ENCODE peak calls at places on chromosomes 3 and 15, in six cellular contexts. W is left ventricle myocardium superior, B is NCI-H524 treated with DMSO at 0.1 percent for 48 hours, E is GM04504, C is hypothalamus, D is OCI-LY7. N is an unnamed sample.
A peak's percentile ranks its signal among the peaks of the same experiment; 100 is the strongest.

GRCh38 chr15:101692799-101693198 is 31.5 kb downstream of the TARS3 start:
- DNase-seq in C (no peak), W (no peak), E (no peak), B (no peak), D (no peak), N (no peak)

GRCh38 chr15:40927497-40928346 is 1.4 kb upstream of the DLL4 start:
- DNase-seq in C (no peak), W (no peak), D (no peak), E (no peak), B (peak; percentile 80), N (no peak)

GRCh38 chr3:173617490-173617889 is 219.9 kb downstream of the NLGN1 start:
- DNase-seq in D (no peak), W (peak; percentile 75), E (no peak), B (no peak), C (no peak), N (no peak)

GRCh38 chr3:13006216-13006990 is 66.8 kb downstream of the IQSEC1 start:
- DNase-seq in E (no peak), W (no peak), D (peak; percentile 16), B (no peak), C (no peak), N (no peak)

GRCh38 chr3:101204246-101204645 is 116.1 kb downstream of the IMPG2 start:
- DNase-seq in W (no peak), B (no peak), C (no peak), D (no peak), E (no peak), N (no peak)

GRCh38 chr15:33194704-33195261 is at the start of gene FMN1:
- DNase-seq in W (peak; percentile 95), B (peak; percentile 71), C (peak; percentile 94), E (peak; percentile 77), D (peak; percentile 94), N (peak; percentile 62)

GRCh38 chr3:52281980-52282801 is 3.7 kb upstream of the WDR82 start:
- DNase-seq in C (no peak), E (no peak), W (no peak), B (no peak), D (peak; percentile 18), N (no peak)

GRCh38 chr3:148698190-148698806 is 595 bp downstream of the AGTR1 start:
- DNase-seq in D (no peak), E (no peak), W (no peak), C (no peak), B (no peak), N (no peak)

GRCh38 chr15:36364377-36364776 is 215.0 kb upstream of the CDIN1 start:
- DNase-seq in E (no peak), W (no peak), C (no peak), B (no peak), D (no peak), N (no peak)

GRCh38 chr3:82643948-82644347 is 882.5 kb upstream of the GBE1 start:
- DNase-seq in C (no peak), B (no peak), W (no peak), E (no peak), D (peak; percentile 8), N (no peak)

GRCh38 chr3:157226173-157226847 is 66.4 kb upstream of the CCNL1 start:
- DNase-seq in E (no peak), C (no peak), B (no peak), W (no peak), D (no peak), N (no peak)

GRCh38 chr3:197465996-197466549 is 89.7 kb downstream of the BDH1 start:
- DNase-seq in C (no peak), D (no peak), E (peak; percentile 59), B (no peak), W (no peak), N (no peak)

GRCh38 chr3:47601310-47601709 is 22.6 kb upstream of the CSPG5 start:
- DNase-seq in B (no peak), D (no peak), W (no peak), E (no peak), C (peak; percentile 61), N (no peak)

GRCh38 chr15:74216949-74217348 is 14.4 kb upstream of the STRA6 start:
- DNase-seq in W (no peak), D (no peak), C (no peak), E (no peak), B (no peak), N (no peak)

GRCh38 chr3:67515778-67516177 is 138.6 kb downstream of the SUCLG2 start:
- DNase-seq in C (no peak), B (no peak), W (no peak), D (no peak), E (no peak), N (no peak)

GRCh38 chr3:104711435-104711834 is 655.3 kb upstream of the ALCAM start:
- DNase-seq in C (no peak), E (no peak), W (no peak), B (no peak), D (no peak), N (no peak)

GRCh38 chr3:30904986-30905385 is 10.5 kb upstream of the GADL1 start:
- DNase-seq in W (no peak), E (no peak), B (no peak), D (no peak), C (no peak), N (no peak)

GRCh38 chr3:31064021-31064420 is 169.6 kb upstream of the GADL1 start:
- DNase-seq in E (no peak), D (no peak), B (peak; percentile 48), C (no peak), W (no peak), N (no peak)

GRCh38 chr3:27426926-27427325 is 57.3 kb downstream of the SLC4A7 start:
- DNase-seq in E (no peak), B (no peak), D (no peak), W (no peak), C (no peak), N (no peak)

GRCh38 chr3:16370872-16371740 is 106.1 kb downstream of the OXNAD1 start:
- DNase-seq in B (no peak), W (peak; percentile 62), C (no peak), E (no peak), D (peak; percentile 64), N (no peak)

GRCh38 chr3:172102123-172102882 is 62.9 kb downstream of the FNDC3B start:
- DNase-seq in C (no peak), W (no peak), E (no peak), B (no peak), D (peak; percentile 80), N (no peak)